ENCODE peak calls at places on chromosome 17, in four cellular contexts. X is testis; L is tibial nerve; P is naive thymus-derived CD4-positive, alpha-beta T cell. Z is an unnamed sample. For H3K9me3, the result is how much of the 10 kb centered on the place peaks cover.

GRCh38 chr17:45227631-45228120 is 6.0 kb downstream of the FMNL1 start:
- DNase-seq in X (no peak), L (no peak), P (no peak), Z (no peak)

GRCh38 chr17:69651921-69652320 is 237.4 kb downstream of the MAP2K6 start:
- DNase-seq in X (no peak), P (no peak), L (no peak), Z (no peak)

GRCh38 chr17:6135216-6135615 is 65.0 kb downstream of the WSCD1 start:
- DNase-seq in P (no peak), L (no peak), X (no peak), Z (no peak)

GRCh38 chr17:71378036-71378435 is 742.8 kb upstream of the SOX9 start:
- DNase-seq in L (no peak), P (no peak), X (no peak), Z (no peak)

GRCh38 chr17:74231846-74232713 is 18.7 kb downstream of the TTYH2 start:
- DNase-seq in X (no peak), L (no peak), P (no peak), Z (no peak)

GRCh38 chr17:58059141-58059540 is 24.1 kb upstream of the DYNLL2 start:
- DNase-seq in X (no peak), P (no peak), L (no peak), Z (no peak)

GRCh38 chr17:69733171-69734014 is 318.9 kb downstream of the MAP2K6 start:
- DNase-seq in P (no peak), L (no peak), X (no peak), Z (no peak)

GRCh38 chr17:31695456-31696090 is 163.5 kb downstream of the COPRS start:
- DNase-seq in L (no peak), X (no peak), P (no peak), Z (no peak)

GRCh38 chr17:12983986-12984932 is 33.6 kb downstream of the ELAC2 start:
- DNase-seq in P (no peak), L (peak), X (peak), Z (no peak)

GRCh38 chr17:56451629-56452028 is 141.9 kb upstream of the NOG start:
- DNase-seq in P (no peak), L (no peak), X (no peak), Z (no peak)

GRCh38 chr17:80718428-80718827 is 173.8 kb downstream of the RPTOR start:
- DNase-seq in L (no peak), X (no peak), P (no peak), Z (no peak)

GRCh38 chr17:80265205-80266068 is 4.8 kb downstream of the RNF213 start:
- DNase-seq in X (no peak), P (no peak), L (no peak), Z (no peak)

GRCh38 chr17:46940692-46941404 is 17.9 kb downstream of the GOSR2 start:
- DNase-seq in X (peak), L (peak), P (peak), Z (peak)

GRCh38 chr17:28667870-28668269 is 5.9 kb downstream of the SUPT6H start:
- DNase-seq in L (no peak), P (no peak), X (no peak), Z (no peak)

GRCh38 chr17:1737531-1738291 is 5.0 kb upstream of the SERPINF2 start:
- DNase-seq in P (no peak), X (no peak), L (no peak), Z (no peak)

GRCh38 chr17:17628388-17629008 is 37.0 kb upstream of the PEMT start:
- DNase-seq in X (no peak), P (peak), L (no peak), Z (no peak)

GRCh38 chr17:55237826-55238196 is 26.9 kb upstream of the HLF start:
- DNase-seq in L (no peak), P (peak), X (no peak), Z (no peak)

GRCh38 chr17:70365098-70365583 is 195.8 kb downstream of the KCNJ2 start:
- DNase-seq in L (no peak), P (no peak), X (no peak), Z (no peak)

GRCh38 chr17:40265337-40265736 is 22.3 kb upstream of the CDC6 start:
- DNase-seq in X (no peak), L (no peak), P (no peak), Z (no peak)

GRCh38 chr17:40259505-40259904 is 28.2 kb upstream of the CDC6 start:
- DNase-seq in X (no peak), L (no peak), P (no peak), Z (no peak)

GRCh38 chr17:40264458-40265185 is 23.1 kb upstream of the CDC6 start:
- DNase-seq in L (no peak), X (no peak), P (no peak), Z (no peak)

DNA sequence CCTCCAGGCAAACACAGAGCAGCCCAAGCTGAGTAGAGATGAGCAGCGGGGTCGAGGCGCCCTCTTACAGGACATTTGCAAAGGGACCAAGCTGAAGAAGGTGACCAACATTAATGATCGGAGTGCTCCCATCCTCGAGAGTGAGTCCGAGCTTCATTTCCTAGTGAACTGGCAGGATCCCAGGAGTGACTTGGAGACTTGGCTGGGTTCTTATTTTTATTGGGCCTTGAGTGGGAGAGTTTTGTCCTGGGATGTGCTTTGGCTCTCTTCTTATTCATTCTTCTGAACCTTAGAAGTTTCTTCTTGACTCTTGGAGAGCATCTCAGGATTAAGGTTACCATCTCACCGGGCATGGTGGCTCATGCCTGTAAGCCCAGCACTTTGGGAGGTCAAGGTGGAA is 27.2 kb upstream of the CDC6 start:
- DNase-seq in L (peak), X (peak), P (no peak), Z (no peak)
- H3K9me3 ChIP-seq in L (under half), X (under half), P (under half), Z (under half)

DNA sequence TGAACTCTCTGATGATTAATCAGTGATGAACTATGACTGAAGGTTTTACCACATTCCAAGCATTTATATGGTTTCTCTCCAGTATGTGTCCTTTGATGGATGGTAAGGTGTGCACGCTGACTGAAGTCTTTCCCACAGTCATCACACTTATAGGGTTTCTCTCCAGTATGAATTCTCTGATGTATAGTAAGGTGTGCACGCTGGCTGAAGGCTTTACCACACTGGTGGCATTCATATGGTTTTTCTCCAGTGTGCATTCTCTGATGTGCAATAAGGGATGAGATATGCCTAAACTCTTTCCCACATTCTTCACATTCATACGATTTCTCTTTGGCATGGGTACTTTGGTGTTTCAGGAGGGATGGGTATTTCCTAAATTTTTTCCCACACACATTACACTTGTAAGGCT is 16.4 kb downstream of the ZNF287 start:
- DNase-seq in X (no peak), P (no peak), L (no peak), Z (no peak)
- H3K9me3 ChIP-seq in X (under half), P (under half), L (under half), Z (under half)

GRCh38 chr17:16622540-16623277 is 30.9 kb downstream of the ZNF624 start:
- DNase-seq in P (no peak), L (no peak), X (no peak), Z (no peak)

GRCh38 chr17:16623282-16623681 is 30.4 kb downstream of the ZNF624 start:
- DNase-seq in P (no peak), X (no peak), L (no peak), Z (no peak)

GRCh38 chr17:16617481-16618060 is 36.1 kb downstream of the ZNF624 start:
- DNase-seq in X (peak), P (no peak), L (no peak), Z (no peak)
- H3K9me3 ChIP-seq in X (under half), P (under half), L (under half), Z (under half)

GRCh38 chr17:21823643-21824042 is 131.3 kb downstream of the KCNJ18 start:
- DNase-seq in X (no peak), P (no peak), L (no peak), Z (no peak)
- H3K9me3 ChIP-seq in X (under half), P (under half), L (under half), Z (under half)

GRCh38 chr17:35038434-35038833 is 25.1 kb downstream of the RFFL start:
- DNase-seq in X (no peak), P (no peak), L (no peak), Z (no peak)
- H3K9me3 ChIP-seq in X (under half), P (under half), L (under half), Z (under half)

GRCh38 chr17:27153005-27153404 is 140.9 kb upstream of the WSB1 start:
- DNase-seq in L (no peak), X (no peak), P (no peak), Z (no peak)
- H3K9me3 ChIP-seq in L (under half), X (under half), P (under half), Z (under half)

DNA sequence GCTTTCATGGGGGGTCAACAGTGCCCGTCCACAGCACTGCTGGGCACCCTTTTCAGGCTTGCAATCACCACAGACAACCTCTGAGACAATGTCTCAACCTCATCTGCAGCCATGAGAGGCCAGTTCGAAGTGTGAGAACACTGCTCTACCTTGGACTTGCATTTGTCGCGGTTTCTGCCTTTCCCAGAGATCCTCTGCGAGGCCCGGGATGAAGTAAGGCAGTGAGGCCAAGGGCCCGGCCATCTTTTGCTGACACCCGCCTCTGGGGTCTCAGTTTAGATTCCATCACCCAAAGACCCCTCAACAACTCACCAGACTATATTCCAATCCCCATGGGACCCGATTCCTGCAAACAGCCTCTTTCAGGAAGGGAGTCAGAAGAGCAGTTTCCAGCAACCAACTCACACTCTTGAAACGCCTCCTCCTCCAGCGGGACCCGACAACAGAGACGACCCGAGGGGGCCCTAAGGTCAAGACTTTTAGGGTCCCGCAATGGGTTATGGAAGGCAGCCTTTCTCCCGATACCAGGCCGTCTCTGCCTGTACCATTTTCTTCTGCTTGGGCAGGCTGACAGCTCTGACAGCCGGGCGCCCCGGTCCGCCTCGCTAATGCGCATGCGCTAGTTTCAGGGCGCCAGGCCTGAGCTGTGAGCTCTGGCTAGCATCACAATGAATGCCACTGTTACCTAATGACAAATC is 576.0 kb downstream of the KCNJ18 start:
- DNase-seq in X (no peak), L (no peak), P (no peak), Z (no peak)
- H3K9me3 ChIP-seq in X (under half), L (under half), P (under half), Z (under half)

DNA sequence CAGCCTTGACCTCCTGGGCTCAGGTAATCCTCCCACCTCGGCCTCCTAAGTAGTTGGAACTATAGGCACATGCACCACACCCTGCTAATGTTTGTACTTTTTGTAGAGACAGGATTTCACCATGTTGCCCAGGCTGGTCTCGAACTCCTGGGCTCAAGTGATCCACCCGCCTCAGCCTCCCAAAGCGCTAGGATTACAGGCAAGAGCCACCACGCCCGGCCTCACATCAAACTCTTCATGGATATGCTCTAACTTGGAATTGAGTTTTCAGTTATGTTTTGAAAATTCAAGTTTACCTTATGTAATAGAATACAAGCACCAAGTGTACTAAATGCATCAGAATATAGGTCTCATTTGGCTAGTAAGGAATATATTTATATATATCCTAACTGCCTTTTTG is 119.6 kb downstream of the BRIP1 start:
- DNase-seq in P (no peak), L (no peak), X (no peak), Z (no peak)
- H3K9me3 ChIP-seq in P (under half), L (under half), X (under half), Z (under half)